ENCODE peak calls at places on chromosomes 4 and X, in six cellular contexts. One of them, this sample, is unnamed.

GRCh38 chr4:83599183-83599582 is 63.3 kb downstream of the GPAT3 start:
- DNase-seq in MCF 10A: peak
- DNase-seq in NCI-H1092: no peak
- DNase-seq in stimulated activated CD8-positive, alpha-beta memory T cell treated with anti-CD3 and anti-CD28 coated beads, Interleukin-15, amount 100 ng/mL, for 1 hour: no peak
- DNase-seq in stimulated activated CD4-positive, alpha-beta T cell treated with anti-CD3 and anti-CD28 coated beads, TNF-alpha, amount 100 ng/mL, for 48 hours: no peak
- DNase-seq in AG09309: no peak
- DNase-seq in this sample: no peak

GRCh38 chrX:40107291-40108083 is 9.7 kb upstream of the BCOR start:
- DNase-seq in MCF 10A: no peak
- DNase-seq in stimulated activated CD4-positive, alpha-beta T cell treated with anti-CD3 and anti-CD28 coated beads, TNF-alpha, amount 100 ng/mL, for 48 hours: no peak
- DNase-seq in stimulated activated CD8-positive, alpha-beta memory T cell treated with anti-CD3 and anti-CD28 coated beads, Interleukin-15, amount 100 ng/mL, for 1 hour: no peak
- DNase-seq in AG09309: no peak
- DNase-seq in NCI-H1092: peak
- DNase-seq in this sample: no peak

GRCh38 chr4:113445286-113445685 is 316.3 kb downstream of the CAMK2D start:
- DNase-seq in AG09309: peak
- DNase-seq in stimulated activated CD8-positive, alpha-beta memory T cell treated with anti-CD3 and anti-CD28 coated beads, Interleukin-15, amount 100 ng/mL, for 1 hour: no peak
- DNase-seq in NCI-H1092: no peak
- DNase-seq in MCF 10A: peak
- DNase-seq in stimulated activated CD4-positive, alpha-beta T cell treated with anti-CD3 and anti-CD28 coated beads, TNF-alpha, amount 100 ng/mL, for 48 hours: no peak
- DNase-seq in this sample: no peak

GRCh38 chrX:50814701-50815476 is 895 bp upstream of the SHROOM4 start:
- DNase-seq in stimulated activated CD4-positive, alpha-beta T cell treated with anti-CD3 and anti-CD28 coated beads, TNF-alpha, amount 100 ng/mL, for 48 hours: no peak
- DNase-seq in MCF 10A: no peak
- DNase-seq in NCI-H1092: no peak
- DNase-seq in AG09309: no peak
- DNase-seq in stimulated activated CD8-positive, alpha-beta memory T cell treated with anti-CD3 and anti-CD28 coated beads, Interleukin-15, amount 100 ng/mL, for 1 hour: no peak
- DNase-seq in this sample: no peak

GRCh38 chrX:69229436-69229835 is 64.2 kb upstream of the PJA1 start:
- DNase-seq in NCI-H1092: no peak
- DNase-seq in AG09309: peak
- DNase-seq in stimulated activated CD4-positive, alpha-beta T cell treated with anti-CD3 and anti-CD28 coated beads, TNF-alpha, amount 100 ng/mL, for 48 hours: no peak
- DNase-seq in stimulated activated CD8-positive, alpha-beta memory T cell treated with anti-CD3 and anti-CD28 coated beads, Interleukin-15, amount 100 ng/mL, for 1 hour: no peak
- DNase-seq in MCF 10A: no peak
- DNase-seq in this sample: no peak

GRCh38 chrX:153438522-153438921 is 7.3 kb downstream of the TREX2 start:
- DNase-seq in AG09309: no peak
- DNase-seq in MCF 10A: no peak
- DNase-seq in NCI-H1092: no peak
- DNase-seq in stimulated activated CD8-positive, alpha-beta memory T cell treated with anti-CD3 and anti-CD28 coated beads, Interleukin-15, amount 100 ng/mL, for 1 hour: no peak
- DNase-seq in stimulated activated CD4-positive, alpha-beta T cell treated with anti-CD3 and anti-CD28 coated beads, TNF-alpha, amount 100 ng/mL, for 48 hours: no peak
- DNase-seq in this sample: no peak

GRCh38 chr4:183377491-183377890 is 55.3 kb upstream of the CLDN24 start:
- DNase-seq in AG09309: no peak
- DNase-seq in MCF 10A: no peak
- DNase-seq in stimulated activated CD4-positive, alpha-beta T cell treated with anti-CD3 and anti-CD28 coated beads, TNF-alpha, amount 100 ng/mL, for 48 hours: no peak
- DNase-seq in NCI-H1092: no peak
- DNase-seq in stimulated activated CD8-positive, alpha-beta memory T cell treated with anti-CD3 and anti-CD28 coated beads, Interleukin-15, amount 100 ng/mL, for 1 hour: no peak
- DNase-seq in this sample: no peak

GRCh38 chrX:24990585-24990984 is 25.2 kb downstream of the ARX start:
- DNase-seq in stimulated activated CD8-positive, alpha-beta memory T cell treated with anti-CD3 and anti-CD28 coated beads, Interleukin-15, amount 100 ng/mL, for 1 hour: no peak
- DNase-seq in stimulated activated CD4-positive, alpha-beta T cell treated with anti-CD3 and anti-CD28 coated beads, TNF-alpha, amount 100 ng/mL, for 48 hours: no peak
- DNase-seq in NCI-H1092: no peak
- DNase-seq in MCF 10A: no peak
- DNase-seq in AG09309: no peak
- DNase-seq in this sample: no peak

GRCh38 chr4:165763640-165764039 is 109.4 kb upstream of the TLL1 start:
- DNase-seq in AG09309: no peak
- DNase-seq in MCF 10A: no peak
- DNase-seq in stimulated activated CD8-positive, alpha-beta memory T cell treated with anti-CD3 and anti-CD28 coated beads, Interleukin-15, amount 100 ng/mL, for 1 hour: no peak
- DNase-seq in stimulated activated CD4-positive, alpha-beta T cell treated with anti-CD3 and anti-CD28 coated beads, TNF-alpha, amount 100 ng/mL, for 48 hours: no peak
- DNase-seq in NCI-H1092: no peak
- DNase-seq in this sample: no peak

GRCh38 chr4:72179342-72179741 is 147.5 kb downstream of the NPFFR2 start:
- DNase-seq in NCI-H1092: no peak
- DNase-seq in stimulated activated CD8-positive, alpha-beta memory T cell treated with anti-CD3 and anti-CD28 coated beads, Interleukin-15, amount 100 ng/mL, for 1 hour: no peak
- DNase-seq in AG09309: no peak
- DNase-seq in stimulated activated CD4-positive, alpha-beta T cell treated with anti-CD3 and anti-CD28 coated beads, TNF-alpha, amount 100 ng/mL, for 48 hours: no peak
- DNase-seq in MCF 10A: no peak
- DNase-seq in this sample: no peak

GRCh38 chrX:22969416-22969815 is 30.3 kb upstream of the DDX53 start:
- DNase-seq in stimulated activated CD8-positive, alpha-beta memory T cell treated with anti-CD3 and anti-CD28 coated beads, Interleukin-15, amount 100 ng/mL, for 1 hour: no peak
- DNase-seq in MCF 10A: no peak
- DNase-seq in AG09309: no peak
- DNase-seq in stimulated activated CD4-positive, alpha-beta T cell treated with anti-CD3 and anti-CD28 coated beads, TNF-alpha, amount 100 ng/mL, for 48 hours: no peak
- DNase-seq in NCI-H1092: no peak
- DNase-seq in this sample: no peak

GRCh38 chrX:74160816-74161215 is 143.2 kb upstream of the ZCCHC13 start:
- DNase-seq in NCI-H1092: no peak
- DNase-seq in MCF 10A: no peak
- DNase-seq in stimulated activated CD4-positive, alpha-beta T cell treated with anti-CD3 and anti-CD28 coated beads, TNF-alpha, amount 100 ng/mL, for 48 hours: no peak
- DNase-seq in AG09309: no peak
- DNase-seq in stimulated activated CD8-positive, alpha-beta memory T cell treated with anti-CD3 and anti-CD28 coated beads, Interleukin-15, amount 100 ng/mL, for 1 hour: no peak
- DNase-seq in this sample: no peak

GRCh38 chr4:169795585-169795984 is 37.8 kb upstream of the HPF1 start:
- DNase-seq in stimulated activated CD8-positive, alpha-beta memory T cell treated with anti-CD3 and anti-CD28 coated beads, Interleukin-15, amount 100 ng/mL, for 1 hour: no peak
- DNase-seq in AG09309: no peak
- DNase-seq in stimulated activated CD4-positive, alpha-beta T cell treated with anti-CD3 and anti-CD28 coated beads, TNF-alpha, amount 100 ng/mL, for 48 hours: no peak
- DNase-seq in MCF 10A: peak
- DNase-seq in NCI-H1092: no peak
- DNase-seq in this sample: no peak

GRCh38 chr4:98363431-98363830 is 102.2 kb downstream of the RAP1GDS1 start:
- DNase-seq in stimulated activated CD8-positive, alpha-beta memory T cell treated with anti-CD3 and anti-CD28 coated beads, Interleukin-15, amount 100 ng/mL, for 1 hour: no peak
- DNase-seq in AG09309: no peak
- DNase-seq in NCI-H1092: no peak
- DNase-seq in stimulated activated CD4-positive, alpha-beta T cell treated with anti-CD3 and anti-CD28 coated beads, TNF-alpha, amount 100 ng/mL, for 48 hours: no peak
- DNase-seq in MCF 10A: peak
- DNase-seq in this sample: no peak

GRCh38 chr4:154609532-154609931 is 2.9 kb downstream of the FGG start:
- DNase-seq in stimulated activated CD8-positive, alpha-beta memory T cell treated with anti-CD3 and anti-CD28 coated beads, Interleukin-15, amount 100 ng/mL, for 1 hour: no peak
- DNase-seq in AG09309: no peak
- DNase-seq in MCF 10A: no peak
- DNase-seq in stimulated activated CD4-positive, alpha-beta T cell treated with anti-CD3 and anti-CD28 coated beads, TNF-alpha, amount 100 ng/mL, for 48 hours: no peak
- DNase-seq in NCI-H1092: no peak
- DNase-seq in this sample: no peak

GRCh38 chrX:106159861-106160282 is 8.2 kb upstream of the PWWP3B start:
- DNase-seq in stimulated activated CD8-positive, alpha-beta memory T cell treated with anti-CD3 and anti-CD28 coated beads, Interleukin-15, amount 100 ng/mL, for 1 hour: no peak
- DNase-seq in AG09309: no peak
- DNase-seq in MCF 10A: no peak
- DNase-seq in stimulated activated CD4-positive, alpha-beta T cell treated with anti-CD3 and anti-CD28 coated beads, TNF-alpha, amount 100 ng/mL, for 48 hours: no peak
- DNase-seq in NCI-H1092: no peak
- DNase-seq in this sample: no peak

GRCh38 chr4:44448548-44449443 is at the start of gene KCTD8:
- DNase-seq in stimulated activated CD4-positive, alpha-beta T cell treated with anti-CD3 and anti-CD28 coated beads, TNF-alpha, amount 100 ng/mL, for 48 hours: peak
- DNase-seq in stimulated activated CD8-positive, alpha-beta memory T cell treated with anti-CD3 and anti-CD28 coated beads, Interleukin-15, amount 100 ng/mL, for 1 hour: no peak
- DNase-seq in AG09309: peak
- DNase-seq in NCI-H1092: peak
- DNase-seq in MCF 10A: peak
- DNase-seq in this sample: peak

GRCh38 chr4:3862640-3863420 is 96.6 kb downstream of the ADRA2C start:
- DNase-seq in NCI-H1092: no peak
- DNase-seq in MCF 10A: no peak
- DNase-seq in AG09309: no peak
- DNase-seq in stimulated activated CD4-positive, alpha-beta T cell treated with anti-CD3 and anti-CD28 coated beads, TNF-alpha, amount 100 ng/mL, for 48 hours: no peak
- DNase-seq in stimulated activated CD8-positive, alpha-beta memory T cell treated with anti-CD3 and anti-CD28 coated beads, Interleukin-15, amount 100 ng/mL, for 1 hour: no peak
- DNase-seq in this sample: no peak

GRCh38 chrX:866441-866990 is 235.9 kb downstream of the SHOX start:
- DNase-seq in AG09309: no peak
- DNase-seq in stimulated activated CD8-positive, alpha-beta memory T cell treated with anti-CD3 and anti-CD28 coated beads, Interleukin-15, amount 100 ng/mL, for 1 hour: no peak
- DNase-seq in MCF 10A: no peak
- DNase-seq in stimulated activated CD4-positive, alpha-beta T cell treated with anti-CD3 and anti-CD28 coated beads, TNF-alpha, amount 100 ng/mL, for 48 hours: no peak
- DNase-seq in NCI-H1092: no peak
- DNase-seq in this sample: no peak

GRCh38 chr4:80831383-80832361 is 198.8 kb upstream of the BMP3 start:
- DNase-seq in stimulated activated CD4-positive, alpha-beta T cell treated with anti-CD3 and anti-CD28 coated beads, TNF-alpha, amount 100 ng/mL, for 48 hours: no peak
- DNase-seq in MCF 10A: peak
- DNase-seq in AG09309: no peak
- DNase-seq in NCI-H1092: no peak
- DNase-seq in stimulated activated CD8-positive, alpha-beta memory T cell treated with anti-CD3 and anti-CD28 coated beads, Interleukin-15, amount 100 ng/mL, for 1 hour: no peak
- DNase-seq in this sample: no peak

GRCh38 chr4:52202251-52202779 is 151.2 kb downstream of the SPATA18 start:
- DNase-seq in MCF 10A: no peak
- DNase-seq in stimulated activated CD8-positive, alpha-beta memory T cell treated with anti-CD3 and anti-CD28 coated beads, Interleukin-15, amount 100 ng/mL, for 1 hour: no peak
- DNase-seq in AG09309: no peak
- DNase-seq in stimulated activated CD4-positive, alpha-beta T cell treated with anti-CD3 and anti-CD28 coated beads, TNF-alpha, amount 100 ng/mL, for 48 hours: no peak
- DNase-seq in NCI-H1092: no peak
- DNase-seq in this sample: no peak

GRCh38 chr4:87423313-87424031 is 1.1 kb downstream of the NUDT9 start:
- DNase-seq in stimulated activated CD4-positive, alpha-beta T cell treated with anti-CD3 and anti-CD28 coated beads, TNF-alpha, amount 100 ng/mL, for 48 hours: no peak
- DNase-seq in AG09309: no peak
- DNase-seq in NCI-H1092: peak
- DNase-seq in MCF 10A: peak
- DNase-seq in stimulated activated CD8-positive, alpha-beta memory T cell treated with anti-CD3 and anti-CD28 coated beads, Interleukin-15, amount 100 ng/mL, for 1 hour: no peak
- DNase-seq in this sample: no peak

GRCh38 chrX:21493226-21493850 is 119.1 kb downstream of the CNKSR2 start:
- DNase-seq in stimulated activated CD8-positive, alpha-beta memory T cell treated with anti-CD3 and anti-CD28 coated beads, Interleukin-15, amount 100 ng/mL, for 1 hour: no peak
- DNase-seq in stimulated activated CD4-positive, alpha-beta T cell treated with anti-CD3 and anti-CD28 coated beads, TNF-alpha, amount 100 ng/mL, for 48 hours: no peak
- DNase-seq in NCI-H1092: peak
- DNase-seq in AG09309: no peak
- DNase-seq in MCF 10A: no peak
- DNase-seq in this sample: no peak

GRCh38 chr4:1777822-1778641 is 15.1 kb upstream of the FGFR3 start:
- DNase-seq in MCF 10A: peak
- DNase-seq in stimulated activated CD4-positive, alpha-beta T cell treated with anti-CD3 and anti-CD28 coated beads, TNF-alpha, amount 100 ng/mL, for 48 hours: no peak
- DNase-seq in stimulated activated CD8-positive, alpha-beta memory T cell treated with anti-CD3 and anti-CD28 coated beads, Interleukin-15, amount 100 ng/mL, for 1 hour: no peak
- DNase-seq in AG09309: no peak
- DNase-seq in NCI-H1092: no peak
- DNase-seq in this sample: no peak

GRCh38 chr4:64598068-64598467 is 188.8 kb upstream of the TECRL start:
- DNase-seq in stimulated activated CD8-positive, alpha-beta memory T cell treated with anti-CD3 and anti-CD28 coated beads, Interleukin-15, amount 100 ng/mL, for 1 hour: no peak
- DNase-seq in stimulated activated CD4-positive, alpha-beta T cell treated with anti-CD3 and anti-CD28 coated beads, TNF-alpha, amount 100 ng/mL, for 48 hours: no peak
- DNase-seq in AG09309: no peak
- DNase-seq in NCI-H1092: no peak
- DNase-seq in MCF 10A: no peak
- DNase-seq in this sample: no peak

GRCh38 chr4:20341121-20341758 is 89.5 kb downstream of the SLIT2 start:
- DNase-seq in MCF 10A: no peak
- DNase-seq in AG09309: no peak
- DNase-seq in stimulated activated CD4-positive, alpha-beta T cell treated with anti-CD3 and anti-CD28 coated beads, TNF-alpha, amount 100 ng/mL, for 48 hours: no peak
- DNase-seq in stimulated activated CD8-positive, alpha-beta memory T cell treated with anti-CD3 and anti-CD28 coated beads, Interleukin-15, amount 100 ng/mL, for 1 hour: no peak
- DNase-seq in NCI-H1092: no peak
- DNase-seq in this sample: no peak

GRCh38 chr4:101251261-101251660 is 96.1 kb downstream of the PPP3CA start:
- DNase-seq in AG09309: no peak
- DNase-seq in MCF 10A: no peak
- DNase-seq in NCI-H1092: no peak
- DNase-seq in stimulated activated CD8-positive, alpha-beta memory T cell treated with anti-CD3 and anti-CD28 coated beads, Interleukin-15, amount 100 ng/mL, for 1 hour: no peak
- DNase-seq in stimulated activated CD4-positive, alpha-beta T cell treated with anti-CD3 and anti-CD28 coated beads, TNF-alpha, amount 100 ng/mL, for 48 hours: no peak
- DNase-seq in this sample: no peak

GRCh38 chrX:40878821-40879571 is 143.7 kb upstream of the MED14 start:
- DNase-seq in NCI-H1092: no peak
- DNase-seq in stimulated activated CD8-positive, alpha-beta memory T cell treated with anti-CD3 and anti-CD28 coated beads, Interleukin-15, amount 100 ng/mL, for 1 hour: no peak
- DNase-seq in AG09309: no peak
- DNase-seq in MCF 10A: no peak
- DNase-seq in stimulated activated CD4-positive, alpha-beta T cell treated with anti-CD3 and anti-CD28 coated beads, TNF-alpha, amount 100 ng/mL, for 48 hours: no peak
- DNase-seq in this sample: no peak

GRCh38 chr4:102172341-102172740 is 172.9 kb downstream of the SLC39A8 start:
- DNase-seq in NCI-H1092: no peak
- DNase-seq in stimulated activated CD8-positive, alpha-beta memory T cell treated with anti-CD3 and anti-CD28 coated beads, Interleukin-15, amount 100 ng/mL, for 1 hour: no peak
- DNase-seq in stimulated activated CD4-positive, alpha-beta T cell treated with anti-CD3 and anti-CD28 coated beads, TNF-alpha, amount 100 ng/mL, for 48 hours: no peak
- DNase-seq in MCF 10A: no peak
- DNase-seq in AG09309: no peak
- DNase-seq in this sample: no peak

GRCh38 chr4:36255575-36255974 is 11.3 kb upstream of the ARAP2 start:
- DNase-seq in MCF 10A: no peak
- DNase-seq in stimulated activated CD4-positive, alpha-beta T cell treated with anti-CD3 and anti-CD28 coated beads, TNF-alpha, amount 100 ng/mL, for 48 hours: no peak
- DNase-seq in AG09309: no peak
- DNase-seq in stimulated activated CD8-positive, alpha-beta memory T cell treated with anti-CD3 and anti-CD28 coated beads, Interleukin-15, amount 100 ng/mL, for 1 hour: peak
- DNase-seq in NCI-H1092: no peak
- DNase-seq in this sample: no peak

GRCh38 chrX:151516538-151517187 is 46.8 kb upstream of the PASD1 start:
- DNase-seq in NCI-H1092: no peak
- DNase-seq in stimulated activated CD8-positive, alpha-beta memory T cell treated with anti-CD3 and anti-CD28 coated beads, Interleukin-15, amount 100 ng/mL, for 1 hour: no peak
- DNase-seq in stimulated activated CD4-positive, alpha-beta T cell treated with anti-CD3 and anti-CD28 coated beads, TNF-alpha, amount 100 ng/mL, for 48 hours: no peak
- DNase-seq in MCF 10A: no peak
- DNase-seq in AG09309: no peak
- DNase-seq in this sample: no peak

GRCh38 chr4:37995981-37996770 is 36.0 kb downstream of the PTTG2 start:
- DNase-seq in MCF 10A: no peak
- DNase-seq in AG09309: no peak
- DNase-seq in stimulated activated CD8-positive, alpha-beta memory T cell treated with anti-CD3 and anti-CD28 coated beads, Interleukin-15, amount 100 ng/mL, for 1 hour: no peak
- DNase-seq in stimulated activated CD4-positive, alpha-beta T cell treated with anti-CD3 and anti-CD28 coated beads, TNF-alpha, amount 100 ng/mL, for 48 hours: no peak
- DNase-seq in NCI-H1092: no peak
- DNase-seq in this sample: no peak

GRCh38 chr4:25095756-25096552 is 64.3 kb downstream of the SEPSECS start:
- DNase-seq in stimulated activated CD8-positive, alpha-beta memory T cell treated with anti-CD3 and anti-CD28 coated beads, Interleukin-15, amount 100 ng/mL, for 1 hour: no peak
- DNase-seq in MCF 10A: no peak
- DNase-seq in NCI-H1092: no peak
- DNase-seq in AG09309: no peak
- DNase-seq in stimulated activated CD4-positive, alpha-beta T cell treated with anti-CD3 and anti-CD28 coated beads, TNF-alpha, amount 100 ng/mL, for 48 hours: no peak
- DNase-seq in this sample: no peak

GRCh38 chrX:107226766-107227165 is 20.4 kb downstream of the DNAAF6 start:
- DNase-seq in AG09309: no peak
- DNase-seq in stimulated activated CD4-positive, alpha-beta T cell treated with anti-CD3 and anti-CD28 coated beads, TNF-alpha, amount 100 ng/mL, for 48 hours: no peak
- DNase-seq in NCI-H1092: no peak
- DNase-seq in MCF 10A: no peak
- DNase-seq in stimulated activated CD8-positive, alpha-beta memory T cell treated with anti-CD3 and anti-CD28 coated beads, Interleukin-15, amount 100 ng/mL, for 1 hour: no peak
- DNase-seq in this sample: no peak

GRCh38 chr4:104971458-104971857 is 175.2 kb upstream of the TET2 start:
- DNase-seq in stimulated activated CD4-positive, alpha-beta T cell treated with anti-CD3 and anti-CD28 coated beads, TNF-alpha, amount 100 ng/mL, for 48 hours: no peak
- DNase-seq in NCI-H1092: no peak
- DNase-seq in AG09309: no peak
- DNase-seq in MCF 10A: peak
- DNase-seq in stimulated activated CD8-positive, alpha-beta memory T cell treated with anti-CD3 and anti-CD28 coated beads, Interleukin-15, amount 100 ng/mL, for 1 hour: no peak
- DNase-seq in this sample: no peak

This sample was measured in GM18507.